ENCODE peak calls at places on chromosomes 6 and 20, in four cellular contexts. One of them, this sample, is unnamed.

GRCh38 chr6:168524644-168525043 is 83.7 kb downstream of the SMOC2 start:
- DNase-seq in NCI-H1417: peak; percentile 68
- DNase-seq in H54: no peak
- DNase-seq in C1 segment of cervical spinal cord: no peak
- DNase-seq in this sample: no peak

GRCh38 chr6:29887819-29888581 is 54.3 kb upstream of the HLA-A start:
- DNase-seq in NCI-H1417: peak; percentile 3
- DNase-seq in H54: peak; percentile 22
- DNase-seq in C1 segment of cervical spinal cord: peak; percentile 34
- DNase-seq in this sample: peak; percentile 53

GRCh38 chr6:37018152-37019064 is 13.0 kb downstream of the FGD2 start:
- DNase-seq in NCI-H1417: peak; percentile 86
- DNase-seq in H54: peak; percentile 88
- DNase-seq in C1 segment of cervical spinal cord: peak; percentile 78
- DNase-seq in this sample: peak; percentile 96

GRCh38 chr6:12363651-12364381 is 73.7 kb downstream of the EDN1 start:
- DNase-seq in NCI-H1417: no peak
- DNase-seq in H54: no peak
- DNase-seq in C1 segment of cervical spinal cord: no peak
- DNase-seq in this sample: no peak

GRCh38 chr6:7311920-7312615 is 931 bp downstream of the SSR1 start:
- DNase-seq in NCI-H1417: peak; percentile 24
- DNase-seq in H54: no peak
- DNase-seq in C1 segment of cervical spinal cord: no peak
- DNase-seq in this sample: no peak

GRCh38 chr6:44725070-44725469 is 337.6 kb downstream of the CDC5L start:
- DNase-seq in NCI-H1417: no peak
- DNase-seq in H54: no peak
- DNase-seq in C1 segment of cervical spinal cord: no peak
- DNase-seq in this sample: no peak

GRCh38 chr6:167148997-167149396 is 8.8 kb downstream of the GPR31 start:
- DNase-seq in NCI-H1417: no peak
- DNase-seq in H54: no peak
- DNase-seq in C1 segment of cervical spinal cord: no peak
- DNase-seq in this sample: no peak

GRCh38 chr6:54037277-54037779 is 73.9 kb upstream of the MLIP start:
- DNase-seq in NCI-H1417: no peak
- DNase-seq in H54: no peak
- DNase-seq in C1 segment of cervical spinal cord: no peak
- DNase-seq in this sample: no peak

GRCh38 chr6:21265264-21266044 is 328.1 kb upstream of the SOX4 start:
- DNase-seq in NCI-H1417: no peak
- DNase-seq in H54: no peak
- DNase-seq in C1 segment of cervical spinal cord: no peak
- DNase-seq in this sample: no peak

GRCh38 chr6:110999634-111000270 is 17.9 kb downstream of the RPF2 start:
- DNase-seq in NCI-H1417: no peak
- DNase-seq in H54: no peak
- DNase-seq in C1 segment of cervical spinal cord: no peak
- DNase-seq in this sample: no peak

GRCh38 chr20:62387219-62387913 is 463 bp downstream of the RPS21 start:
- DNase-seq in NCI-H1417: no peak
- DNase-seq in H54: no peak
- DNase-seq in C1 segment of cervical spinal cord: no peak
- DNase-seq in this sample: no peak

GRCh38 chr6:157376706-157377230 is 4.2 kb upstream of the ZDHHC14 start:
- DNase-seq in NCI-H1417: peak; percentile 28
- DNase-seq in H54: no peak
- DNase-seq in C1 segment of cervical spinal cord: no peak
- DNase-seq in this sample: no peak

GRCh38 chr6:154570505-154570904 is 60.0 kb upstream of the CNKSR3 start:
- DNase-seq in NCI-H1417: no peak
- DNase-seq in H54: no peak
- DNase-seq in C1 segment of cervical spinal cord: no peak
- DNase-seq in this sample: no peak

GRCh38 chr6:41021832-41022231 is 17.2 kb downstream of the UNC5CL start:
- DNase-seq in NCI-H1417: no peak
- DNase-seq in H54: no peak
- DNase-seq in C1 segment of cervical spinal cord: no peak
- DNase-seq in this sample: peak; percentile 44

GRCh38 chr6:12354499-12354898 is 64.3 kb downstream of the EDN1 start:
- DNase-seq in NCI-H1417: no peak
- DNase-seq in H54: no peak
- DNase-seq in C1 segment of cervical spinal cord: no peak
- DNase-seq in this sample: no peak

GRCh38 chr6:109925060-109925459 is 53.1 kb upstream of the GPR6 start:
- DNase-seq in NCI-H1417: no peak
- DNase-seq in H54: no peak
- DNase-seq in C1 segment of cervical spinal cord: no peak
- DNase-seq in this sample: no peak

GRCh38 chr6:43823879-43824740 is 54.1 kb downstream of the VEGFA start:
- DNase-seq in NCI-H1417: peak; percentile 77
- DNase-seq in H54: no peak
- DNase-seq in C1 segment of cervical spinal cord: no peak
- DNase-seq in this sample: no peak

GRCh38 chr6:150685860-150686259 is 86.2 kb downstream of the PLEKHG1 start:
- DNase-seq in NCI-H1417: peak; percentile 43
- DNase-seq in H54: peak; percentile 36
- DNase-seq in C1 segment of cervical spinal cord: no peak
- DNase-seq in this sample: peak; percentile 84

GRCh38 chr20:43837856-43838702 is 76.6 kb upstream of the TOX2 start:
- DNase-seq in NCI-H1417: no peak
- DNase-seq in H54: no peak
- DNase-seq in C1 segment of cervical spinal cord: no peak
- DNase-seq in this sample: no peak

GRCh38 chr6:7050911-7051779 is 56.6 kb upstream of the RREB1 start:
- DNase-seq in NCI-H1417: no peak
- DNase-seq in H54: peak; percentile 79
- DNase-seq in C1 segment of cervical spinal cord: peak; percentile 39
- DNase-seq in this sample: peak; percentile 67

GRCh38 chr6:33628401-33628964 is 7.4 kb downstream of the ITPR3 start:
- DNase-seq in NCI-H1417: peak; percentile 81
- DNase-seq in H54: no peak
- DNase-seq in C1 segment of cervical spinal cord: no peak
- DNase-seq in this sample: no peak

GRCh38 chr20:9360427-9360826 is 154.0 kb upstream of the LAMP5 start:
- DNase-seq in NCI-H1417: no peak
- DNase-seq in H54: no peak
- DNase-seq in C1 segment of cervical spinal cord: no peak
- DNase-seq in this sample: no peak

GRCh38 chr20:40525356-40525755 is 163.7 kb downstream of the MAFB start:
- DNase-seq in NCI-H1417: no peak
- DNase-seq in H54: no peak
- DNase-seq in C1 segment of cervical spinal cord: no peak
- DNase-seq in this sample: no peak